ENCODE peak calls at places on chromosomes 1 and 21, in nine cellular contexts. One of them, this sample, is unnamed. For H3K36me3, the result is how much of the 10 kb centered on the place peaks cover.

GRCh38 chr1:243264718-243265117 is 8.9 kb downstream of the SDCCAG8 start:
- DNase-seq in fibroblast of lung: peak
- DNase-seq in IMR-90: peak
- DNase-seq in DND-41: no peak
- DNase-seq in neuronal stem cell: no peak
- DNase-seq in SK-N-SH: peak
- DNase-seq in neural progenitor cell: no peak
- DNase-seq in HCT116: no peak
- DNase-seq in GM23248: peak
- DNase-seq in this sample: peak

GRCh38 chr1:198776602-198777029 is 137.8 kb downstream of the PTPRC start:
- DNase-seq in fibroblast of lung: peak
- DNase-seq in IMR-90: peak
- DNase-seq in DND-41: no peak
- DNase-seq in neuronal stem cell: no peak
- DNase-seq in SK-N-SH: no peak
- DNase-seq in neural progenitor cell: no peak
- DNase-seq in HCT116: no peak
- DNase-seq in GM23248: peak
- DNase-seq in this sample: peak

GRCh38 chr1:232636799-232637198 is 6.9 kb upstream of the SIPA1L2 start:
- DNase-seq in fibroblast of lung: no peak
- DNase-seq in IMR-90: no peak
- DNase-seq in DND-41: no peak
- DNase-seq in neuronal stem cell: no peak
- DNase-seq in SK-N-SH: no peak
- DNase-seq in neural progenitor cell: no peak
- DNase-seq in HCT116: no peak
- DNase-seq in GM23248: no peak
- DNase-seq in this sample: no peak

GRCh38 chr1:16061255-16061654 is 12.2 kb downstream of the FAM131C start:
- DNase-seq in fibroblast of lung: no peak
- DNase-seq in IMR-90: no peak
- DNase-seq in DND-41: no peak
- DNase-seq in neuronal stem cell: no peak
- DNase-seq in SK-N-SH: no peak
- DNase-seq in neural progenitor cell: no peak
- DNase-seq in HCT116: no peak
- DNase-seq in GM23248: no peak
- DNase-seq in this sample: peak

GRCh38 chr21:33372582-33372981 is 30.6 kb upstream of the IFNGR2 start:
- DNase-seq in fibroblast of lung: no peak
- DNase-seq in IMR-90: no peak
- DNase-seq in DND-41: no peak
- DNase-seq in neuronal stem cell: no peak
- DNase-seq in SK-N-SH: no peak
- DNase-seq in neural progenitor cell: no peak
- DNase-seq in HCT116: no peak
- DNase-seq in GM23248: no peak
- DNase-seq in this sample: no peak

GRCh38 chr21:45983981-45984551 is 2.5 kb downstream of the COL6A1 start:
- DNase-seq in fibroblast of lung: no peak
- DNase-seq in IMR-90: no peak
- DNase-seq in DND-41: no peak
- DNase-seq in neuronal stem cell: no peak
- DNase-seq in SK-N-SH: no peak
- DNase-seq in neural progenitor cell: no peak
- DNase-seq in HCT116: no peak
- DNase-seq in GM23248: peak
- DNase-seq in this sample: peak

GRCh38 chr1:209884249-209884648 is 53.8 kb upstream of the SYT14 start:
- DNase-seq in fibroblast of lung: peak
- DNase-seq in IMR-90: peak
- DNase-seq in DND-41: no peak
- DNase-seq in neuronal stem cell: no peak
- DNase-seq in SK-N-SH: no peak
- DNase-seq in neural progenitor cell: no peak
- DNase-seq in HCT116: no peak
- DNase-seq in GM23248: peak
- DNase-seq in this sample: peak

GRCh38 chr1:194829492-194829891 is 1643.1 kb upstream of the B3GALT2 start:
- DNase-seq in fibroblast of lung: peak
- DNase-seq in IMR-90: peak
- DNase-seq in DND-41: no peak
- DNase-seq in neuronal stem cell: no peak
- DNase-seq in SK-N-SH: no peak
- DNase-seq in neural progenitor cell: no peak
- DNase-seq in HCT116: peak
- DNase-seq in GM23248: no peak
- DNase-seq in this sample: no peak

GRCh38 chr1:117414943-117415342 is 47.7 kb downstream of the MAN1A2 start:
- DNase-seq in fibroblast of lung: no peak
- DNase-seq in IMR-90: no peak
- DNase-seq in DND-41: no peak
- DNase-seq in neuronal stem cell: no peak
- DNase-seq in SK-N-SH: no peak
- DNase-seq in neural progenitor cell: no peak
- DNase-seq in HCT116: no peak
- DNase-seq in GM23248: no peak
- DNase-seq in this sample: no peak

GRCh38 chr21:43372663-43373386 is 54.1 kb downstream of the SIK1 start:
- DNase-seq in fibroblast of lung: peak
- DNase-seq in IMR-90: no peak
- DNase-seq in DND-41: no peak
- DNase-seq in neuronal stem cell: no peak
- DNase-seq in SK-N-SH: no peak
- DNase-seq in neural progenitor cell: no peak
- DNase-seq in HCT116: no peak
- DNase-seq in GM23248: peak
- DNase-seq in this sample: no peak

GRCh38 chr21:34042735-34043134 is 30.6 kb upstream of the MRPS6 start:
- DNase-seq in fibroblast of lung: no peak
- DNase-seq in IMR-90: no peak
- DNase-seq in DND-41: no peak
- DNase-seq in neuronal stem cell: no peak
- DNase-seq in SK-N-SH: no peak
- DNase-seq in neural progenitor cell: no peak
- DNase-seq in HCT116: no peak
- DNase-seq in GM23248: no peak
- DNase-seq in this sample: no peak

GRCh38 chr1:171488190-171488929 is 3.0 kb downstream of the PRRC2C start:
- DNase-seq in fibroblast of lung: peak
- DNase-seq in IMR-90: no peak
- DNase-seq in DND-41: no peak
- DNase-seq in neuronal stem cell: no peak
- DNase-seq in SK-N-SH: no peak
- DNase-seq in neural progenitor cell: no peak
- DNase-seq in HCT116: no peak
- DNase-seq in GM23248: no peak
- DNase-seq in this sample: no peak

GRCh38 chr1:114093624-114094302 is 59.9 kb downstream of the SYT6 start:
- DNase-seq in fibroblast of lung: peak
- DNase-seq in IMR-90: peak
- DNase-seq in DND-41: no peak
- DNase-seq in neuronal stem cell: no peak
- DNase-seq in SK-N-SH: no peak
- DNase-seq in neural progenitor cell: peak
- DNase-seq in HCT116: peak
- DNase-seq in GM23248: peak
- DNase-seq in this sample: no peak

GRCh38 chr1:54134301-54134700 is 18.5 kb downstream of the CDCP2 start:
- DNase-seq in fibroblast of lung: no peak
- DNase-seq in IMR-90: no peak
- DNase-seq in DND-41: no peak
- DNase-seq in neuronal stem cell: no peak
- DNase-seq in SK-N-SH: no peak
- DNase-seq in neural progenitor cell: no peak
- DNase-seq in HCT116: no peak
- DNase-seq in GM23248: no peak
- DNase-seq in this sample: peak

GRCh38 chr21:38921511-38922215 is 115.9 kb downstream of the ETS2 start:
- DNase-seq in fibroblast of lung: peak
- DNase-seq in IMR-90: no peak
- DNase-seq in DND-41: no peak
- DNase-seq in neuronal stem cell: no peak
- DNase-seq in SK-N-SH: no peak
- DNase-seq in neural progenitor cell: no peak
- DNase-seq in HCT116: no peak
- DNase-seq in GM23248: no peak
- DNase-seq in this sample: no peak

GRCh38 chr1:12123172-12123571 is 43.6 kb upstream of the TNFRSF1B start:
- DNase-seq in fibroblast of lung: no peak
- DNase-seq in IMR-90: no peak
- DNase-seq in DND-41: no peak
- DNase-seq in neuronal stem cell: no peak
- DNase-seq in SK-N-SH: no peak
- DNase-seq in neural progenitor cell: no peak
- DNase-seq in HCT116: no peak
- DNase-seq in GM23248: no peak
- DNase-seq in this sample: no peak
- H3K36me3 ChIP-seq in fibroblast of lung: under half
- H3K36me3 ChIP-seq in IMR-90: under half
- H3K36me3 ChIP-seq in DND-41: under half
- H3K36me3 ChIP-seq in neuronal stem cell: under half
- H3K36me3 ChIP-seq in SK-N-SH: under half
- H3K36me3 ChIP-seq in neural progenitor cell: under half
- H3K36me3 ChIP-seq in HCT116: under half
- H3K36me3 ChIP-seq in GM23248: under half
- H3K36me3 ChIP-seq in this sample: under half

GRCh38 chr1:157490337-157491165 is 61.8 kb downstream of the FCRL5 start:
- DNase-seq in fibroblast of lung: peak
- DNase-seq in IMR-90: peak
- DNase-seq in DND-41: peak
- DNase-seq in neuronal stem cell: peak
- DNase-seq in SK-N-SH: peak
- DNase-seq in neural progenitor cell: peak
- DNase-seq in HCT116: peak
- DNase-seq in GM23248: peak
- DNase-seq in this sample: no peak
- H2AFZ ChIP-seq in fibroblast of lung: no peak
- H2AFZ ChIP-seq in IMR-90: no peak
- H2AFZ ChIP-seq in DND-41: no peak
- H2AFZ ChIP-seq in neuronal stem cell: no peak
- H2AFZ ChIP-seq in SK-N-SH: no peak
- H2AFZ ChIP-seq in neural progenitor cell: peak
- H2AFZ ChIP-seq in HCT116: no peak
- H2AFZ ChIP-seq in GM23248: no peak
- H2AFZ ChIP-seq in this sample: peak

GRCh38 chr1:166119678-166120077 is 47.1 kb downstream of the FAM78B start:
- DNase-seq in fibroblast of lung: no peak
- DNase-seq in IMR-90: no peak
- DNase-seq in DND-41: no peak
- DNase-seq in neuronal stem cell: no peak
- DNase-seq in SK-N-SH: no peak
- DNase-seq in neural progenitor cell: no peak
- DNase-seq in HCT116: no peak
- DNase-seq in GM23248: no peak
- DNase-seq in this sample: no peak
- H3K36me3 ChIP-seq in fibroblast of lung: under half
- H3K36me3 ChIP-seq in IMR-90: under half
- H3K36me3 ChIP-seq in DND-41: under half
- H3K36me3 ChIP-seq in neuronal stem cell: under half
- H3K36me3 ChIP-seq in SK-N-SH: under half
- H3K36me3 ChIP-seq in neural progenitor cell: under half
- H3K36me3 ChIP-seq in HCT116: under half
- H3K36me3 ChIP-seq in GM23248: under half
- H3K36me3 ChIP-seq in this sample: under half

DNA sequence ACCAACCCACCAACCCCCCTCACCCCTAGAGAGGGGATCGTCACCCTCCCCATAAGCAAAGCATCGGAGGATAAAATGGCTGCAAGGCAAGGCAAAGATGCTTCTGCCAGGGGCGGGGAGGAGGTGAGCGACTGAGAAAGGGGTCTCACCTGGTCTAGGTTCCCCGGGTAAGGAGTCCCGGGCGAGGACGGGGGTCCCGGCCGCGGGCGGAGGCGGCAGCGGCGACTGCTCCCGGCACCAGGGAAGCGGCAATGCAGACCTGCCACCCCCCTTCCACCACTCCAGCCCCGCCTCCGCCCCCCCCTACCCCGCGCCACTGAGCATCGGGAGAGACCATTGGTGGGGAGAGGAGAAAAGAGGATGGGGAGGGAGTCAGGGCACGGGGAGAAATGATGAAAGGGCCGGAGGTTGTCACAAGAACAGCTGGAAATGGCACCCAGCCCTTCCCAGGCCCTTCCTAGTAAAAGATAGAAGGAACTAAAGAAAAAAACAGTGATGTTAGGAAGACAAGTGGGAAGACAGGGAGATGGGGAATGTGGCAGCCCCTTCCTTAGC is at the start of gene SV2A:
- DNase-seq in fibroblast of lung: peak
- DNase-seq in IMR-90: peak
- DNase-seq in DND-41: peak
- DNase-seq in neuronal stem cell: peak
- DNase-seq in SK-N-SH: peak
- DNase-seq in neural progenitor cell: peak
- DNase-seq in HCT116: no peak
- DNase-seq in GM23248: peak
- DNase-seq in this sample: peak
- H2AFZ ChIP-seq in fibroblast of lung: peak
- H2AFZ ChIP-seq in IMR-90: peak
- H2AFZ ChIP-seq in DND-41: peak
- H2AFZ ChIP-seq in neuronal stem cell: peak
- H2AFZ ChIP-seq in SK-N-SH: peak
- H2AFZ ChIP-seq in neural progenitor cell: peak
- H2AFZ ChIP-seq in HCT116: no peak
- H2AFZ ChIP-seq in GM23248: peak
- H2AFZ ChIP-seq in this sample: peak

GRCh38 chr1:193417420-193417819 is 231.0 kb upstream of the B3GALT2 start:
- DNase-seq in fibroblast of lung: peak
- DNase-seq in IMR-90: peak
- DNase-seq in DND-41: no peak
- DNase-seq in neuronal stem cell: no peak
- DNase-seq in SK-N-SH: no peak
- DNase-seq in neural progenitor cell: no peak
- DNase-seq in HCT116: no peak
- DNase-seq in GM23248: peak
- DNase-seq in this sample: no peak
- H3K36me3 ChIP-seq in fibroblast of lung: under half
- H3K36me3 ChIP-seq in IMR-90: under half
- H3K36me3 ChIP-seq in DND-41: under half
- H3K36me3 ChIP-seq in neuronal stem cell: under half
- H3K36me3 ChIP-seq in SK-N-SH: under half
- H3K36me3 ChIP-seq in neural progenitor cell: under half
- H3K36me3 ChIP-seq in HCT116: under half
- H3K36me3 ChIP-seq in GM23248: under half
- H3K36me3 ChIP-seq in this sample: under half

This sample was measured in osteoblast.